ENCODE peak calls at places on chromosomes 4 and X, in six cellular contexts. S is ovary; Z is Peyer's patch; I is CD4-positive, alpha-beta T cell; D is foreskin keratinocyte; T is neuronal stem cell. C is an unnamed sample.

GRCh38 chr4:24328711-24329110 is 255.6 kb downstream of the DHX15 start:
- DNase-seq in Z (no peak), S (no peak), I (no peak), T (peak; percentile 65), D (no peak), C (no peak)

GRCh38 chrX:11755724-11756123 is 2.3 kb upstream of the MSL3 start:
- DNase-seq in T (no peak), D (no peak), Z (no peak), I (no peak), S (no peak), C (no peak)

GRCh38 chr4:134708026-134708425 is 506.4 kb upstream of the PABPC4L start:
- DNase-seq in S (no peak), Z (no peak), T (no peak), I (no peak), D (no peak), C (no peak)

GRCh38 chr4:17680559-17680958 is 66.1 kb downstream of the MED28 start:
- DNase-seq in Z (no peak), D (no peak), S (no peak), I (no peak), T (no peak), C (no peak)

GRCh38 chr4:152990471-152991131 is 54.5 kb downstream of the FHDC1 start:
- DNase-seq in D (no peak), T (no peak), S (no peak), I (no peak), Z (peak; percentile 15), C (no peak)

GRCh38 chr4:61195064-61195463 is 5.1 kb upstream of the ADGRL3 start:
- DNase-seq in Z (no peak), I (no peak), D (no peak), S (no peak), T (no peak), C (no peak)

GRCh38 chrX:49198540-49199314 is 1.3 kb downstream of the SYP start:
- DNase-seq in S (no peak), T (no peak), D (no peak), I (no peak), Z (no peak), C (no peak)

GRCh38 chrX:47662144-47662657 is 3.2 kb upstream of the UXT start:
- DNase-seq in D (peak; percentile 76), S (peak; percentile 32), Z (no peak), T (no peak), I (no peak), C (peak; percentile 63)

GRCh38 chr4:155047755-155048154 is 160.7 kb upstream of the NPY2R start:
- DNase-seq in D (no peak), S (no peak), I (no peak), T (no peak), Z (no peak), C (no peak)

GRCh38 chr4:157076578-157076947 is 613 bp downstream of the GLRB start:
- DNase-seq in T (no peak), S (no peak), Z (no peak), I (no peak), D (no peak), C (no peak)

GRCh38 chr4:110631582-110632505 is 9.0 kb upstream of the PITX2 start:
- DNase-seq in I (no peak), D (peak; percentile 91), Z (peak; percentile 79), S (no peak), T (peak; percentile 91), C (no peak)

GRCh38 chr4:40515037-40515397 is 114.6 kb downstream of the RBM47 start:
- DNase-seq in D (peak; percentile 72), I (no peak), T (no peak), S (no peak), Z (no peak), C (no peak)

DNA sequence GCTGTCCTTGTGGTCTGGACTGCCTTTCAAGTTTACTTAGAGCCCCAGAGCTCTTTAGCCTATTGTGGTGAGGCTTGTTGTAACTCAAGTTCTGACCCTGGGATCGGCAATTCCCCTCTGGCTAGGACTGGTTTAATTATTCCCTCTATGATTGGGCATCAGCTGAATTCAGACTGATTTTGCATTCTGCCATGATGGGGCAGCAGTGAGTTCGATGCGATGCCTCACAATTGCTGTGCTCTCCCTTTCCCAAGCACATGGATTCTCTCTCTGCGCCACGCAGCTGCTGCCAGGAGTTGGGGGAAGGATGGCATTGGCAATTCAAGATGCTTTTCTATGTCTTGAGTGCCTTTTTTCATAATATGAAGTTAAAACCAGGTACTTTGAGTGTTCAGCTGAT is 327.8 kb upstream of the CXorf51B start:
- DNase-seq in I (no peak), D (no peak), Z (no peak), T (no peak), S (no peak), C (no peak)
- H3K27ac ChIP-seq in I (no peak overlapping the region), D (no peak overlapping the region), Z (no peak overlapping the region), T (no peak overlapping the region), S (no peak overlapping the region), C (no peak overlapping the region)

DNA sequence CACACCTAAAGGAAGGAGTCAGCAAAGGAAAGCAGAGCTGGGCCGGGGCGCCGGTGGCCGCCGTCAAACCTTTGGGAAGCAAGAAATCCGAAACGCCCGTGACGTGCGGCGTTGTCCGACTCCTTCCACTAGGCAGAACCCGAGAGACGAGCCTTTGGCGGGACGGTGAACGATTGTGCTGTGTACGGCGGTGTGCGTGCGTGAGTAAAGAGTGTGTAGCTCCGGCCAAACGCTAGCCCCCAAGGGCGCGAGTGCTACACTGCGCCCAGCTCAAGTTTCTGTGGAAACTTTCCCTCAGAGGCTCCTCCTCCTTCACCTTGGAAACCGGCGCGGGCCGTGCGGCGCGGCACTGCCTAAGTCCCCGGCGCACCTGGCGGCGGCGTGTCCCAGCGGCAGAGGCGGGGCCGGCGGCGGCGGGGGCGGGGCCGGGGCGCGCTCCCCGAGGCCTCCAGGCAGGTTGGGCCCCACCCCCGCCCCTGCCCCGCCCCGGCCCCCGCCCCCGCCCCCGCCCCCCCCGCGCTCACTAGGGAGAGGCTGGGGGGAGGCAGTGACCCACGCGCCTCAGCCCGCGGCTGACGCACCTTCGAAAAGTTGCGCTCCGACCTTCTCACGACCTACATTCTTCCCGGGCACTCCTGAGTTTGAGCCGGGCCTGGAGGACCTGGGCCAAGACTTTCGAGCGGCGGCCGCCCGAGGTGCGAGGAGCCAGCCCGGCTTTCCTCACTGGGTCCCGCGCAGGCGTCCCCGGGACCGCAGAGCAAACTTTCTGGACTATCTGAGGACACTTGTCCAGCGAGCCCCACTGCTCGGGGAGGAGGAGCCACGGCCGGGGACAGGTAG is at the start of gene FHIP1A:
- DNase-seq in S (peak; percentile 76), Z (peak; percentile 94), I (peak; percentile 73), D (peak; percentile 70), T (peak; percentile 74), C (peak; percentile 71)
- H3K27ac ChIP-seq in S (peak within 1 kb of the TSS; percentile 30), Z (peak within 1 kb of the TSS; percentile 87), I (no peak within 1 kb of the TSS), D (peak within 1 kb of the TSS; percentile 100), T (no peak within 1 kb of the TSS), C (peak within 1 kb of the TSS; percentile 83)

GRCh38 chr4:699816-700580 is 5.6 kb upstream of the PCGF3 start:
- DNase-seq in T (no peak), I (no peak), Z (no peak), S (no peak), D (no peak), C (no peak)
- H3K27ac ChIP-seq in T (no peak overlapping the region), I (no peak overlapping the region), Z (peak overlapping the region; percentile 55), S (no peak overlapping the region), D (peak overlapping the region; percentile 26), C (no peak overlapping the region)

DNA sequence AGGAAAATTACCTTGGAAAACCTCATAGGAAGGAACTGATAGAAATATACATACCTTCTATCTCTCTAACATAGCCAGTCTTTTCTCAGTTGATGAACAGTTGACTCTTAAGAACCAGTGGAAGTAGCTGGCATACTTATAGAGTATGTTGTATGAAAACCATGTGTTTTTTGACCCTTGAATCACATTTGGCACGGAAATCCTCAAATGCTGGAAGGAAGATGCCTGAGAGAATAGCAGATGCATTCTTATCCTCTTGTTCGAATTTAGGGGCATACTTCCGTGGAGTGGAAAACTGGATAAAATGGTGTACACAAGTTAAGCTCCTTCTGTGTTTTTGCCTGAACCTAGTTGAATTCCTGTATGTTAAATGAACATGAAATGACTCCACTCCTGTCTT is 145.5 kb downstream of the PCDH7 start:
- DNase-seq in D (no peak), I (no peak), S (no peak), T (no peak), Z (no peak), C (no peak)
- H3K27ac ChIP-seq in D (no peak overlapping the region), I (no peak overlapping the region), S (no peak overlapping the region), T (no peak overlapping the region), Z (no peak overlapping the region), C (no peak overlapping the region)

GRCh38 chrX:97563531-97564133 is 679.9 kb downstream of the RPA4 start:
- DNase-seq in Z (peak; percentile 67), D (peak; percentile 5), S (peak; percentile 24), I (peak; percentile 0), T (no peak), C (no peak)
- H3K27ac ChIP-seq in Z (no peak overlapping the region), D (no peak overlapping the region), S (no peak overlapping the region), I (peak overlapping the region; percentile 41), T (no peak overlapping the region), C (no peak overlapping the region)

DNA sequence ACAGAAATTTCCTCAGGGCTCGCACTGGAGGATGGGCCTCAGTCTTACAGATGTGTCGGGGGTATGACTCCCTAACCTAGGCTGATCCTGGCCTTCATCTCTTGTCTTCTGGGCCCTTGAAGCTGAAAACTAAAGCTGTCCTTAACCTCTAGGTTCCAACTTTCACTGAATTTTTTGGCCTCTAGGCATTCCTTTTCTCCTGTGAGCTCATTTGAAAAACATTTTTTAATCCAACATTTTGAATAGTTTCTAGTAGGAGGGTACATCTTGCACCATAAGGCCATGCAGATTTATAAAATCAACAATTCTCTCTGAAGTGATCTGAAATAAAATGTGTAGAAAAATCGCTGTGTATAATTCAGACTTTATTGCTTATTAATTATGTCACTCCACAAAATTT is 19.7 kb downstream of the RWDD4 start:
- DNase-seq in I (no peak), Z (no peak), D (no peak), S (no peak), T (no peak), C (no peak)
- H3K27ac ChIP-seq in I (no peak overlapping the region), Z (no peak overlapping the region), D (no peak overlapping the region), S (peak overlapping the region; percentile 62), T (no peak overlapping the region), C (peak overlapping the region; percentile 5)

DNA sequence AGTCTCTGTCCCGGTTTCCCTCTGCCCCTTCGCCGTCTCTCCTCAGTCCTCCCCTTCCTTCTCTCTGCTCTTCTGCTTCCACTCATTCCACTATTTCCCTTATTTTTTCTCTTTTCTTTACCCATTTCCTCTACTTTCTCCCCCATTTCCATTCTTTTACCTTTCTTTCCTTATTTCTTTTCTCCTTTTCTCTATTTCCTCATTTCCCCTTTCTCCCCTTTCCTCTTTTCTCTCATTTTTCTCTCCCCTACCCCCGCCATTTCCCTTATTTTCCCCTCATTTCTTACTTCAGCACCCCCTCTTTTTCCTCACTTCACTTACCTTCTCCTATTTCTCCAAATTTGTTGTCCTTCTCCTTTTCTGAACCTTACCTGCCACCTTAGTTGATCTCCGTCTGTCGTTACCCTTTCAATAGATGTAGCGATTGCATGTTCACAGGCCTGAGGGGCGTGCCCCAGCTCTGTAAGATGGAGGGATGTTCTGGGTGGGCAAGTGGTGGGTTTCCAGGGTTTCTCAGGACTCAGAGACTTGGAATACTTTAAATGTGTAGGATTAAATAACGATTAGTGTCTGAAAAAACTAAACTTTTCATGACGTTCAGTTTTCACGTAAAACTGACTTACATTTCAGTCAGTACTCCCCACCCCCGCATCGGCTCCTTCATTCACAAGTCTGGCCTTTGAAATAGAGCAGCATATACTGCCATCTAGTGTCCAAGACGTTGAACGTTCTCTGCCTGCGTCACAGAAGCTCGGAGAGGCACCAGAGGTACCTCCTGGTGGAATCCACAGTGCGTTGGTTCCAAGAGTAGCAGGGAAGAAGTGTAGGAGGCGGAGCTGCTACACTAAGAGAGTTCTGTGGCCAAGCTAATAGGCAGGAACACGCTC is 641 bp upstream of the NCBP2L start:
- DNase-seq in D (peak; percentile 50), I (peak; percentile 54), S (peak; percentile 83), T (peak; percentile 70), Z (peak; percentile 93), C (peak; percentile 91)
- H3K27ac ChIP-seq in D (peak overlapping the region; percentile 42), I (peak overlapping the region; percentile 60), S (peak overlapping the region; percentile 78), T (no peak overlapping the region), Z (peak overlapping the region; percentile 82), C (peak overlapping the region; percentile 78)